ENCODE peak calls at places on chromosomes 2 and 18, in four cellular contexts. D is uterus, L is IMR-90, M is HFF-Myc. O is an unnamed sample.

GRCh38 chr2:141820893-141821292 is 309.9 kb downstream of the LRP1B start:
- DNase-seq in D (no peak), L (no peak), M (no peak), O (no peak)

GRCh38 chr2:151363709-151364108 is 6.3 kb downstream of the TNFAIP6 start:
- DNase-seq in D (no peak), L (no peak), M (no peak), O (no peak)

GRCh38 chr18:51716277-51716676 is 518.8 kb upstream of the MEX3C start:
- DNase-seq in D (no peak), L (no peak), M (no peak), O (no peak)

GRCh38 chr2:233681534-233682099 is at the start of gene UGT1A7:
- DNase-seq in D (no peak), L (no peak), M (no peak), O (no peak)

GRCh38 chr2:37091873-37092272 is 7.6 kb downstream of the GPATCH11 start:
- DNase-seq in D (no peak), L (no peak), M (no peak), O (no peak)

GRCh38 chr18:70160075-70160678 is 45.3 kb downstream of the RTTN start:
- DNase-seq in D (no peak), L (no peak), M (no peak), O (no peak)

GRCh38 chr2:46706264-46706983 is 209.2 kb downstream of the MCFD2 start:
- DNase-seq in D (no peak), L (peak; percentile 42), M (no peak), O (no peak)

GRCh38 chr18:54388203-54389142 is 30.8 kb downstream of the C18orf54 start:
- DNase-seq in D (no peak), L (peak; percentile 85), M (peak; percentile 98), O (no peak)

GRCh38 chr2:168015274-168015953 is 232.0 kb downstream of the STK39 start:
- DNase-seq in D (no peak), L (no peak), M (no peak), O (no peak)

GRCh38 chr2:134290363-134290762 is 36.5 kb downstream of the MGAT5 start:
- DNase-seq in D (no peak), L (no peak), M (no peak), O (no peak)

GRCh38 chr2:150735894-150736498 is 248.5 kb upstream of the RND3 start:
- DNase-seq in D (no peak), L (no peak), M (no peak), O (no peak)

GRCh38 chr2:50469784-50470183 is 562.1 kb downstream of the NRXN1 start:
- DNase-seq in D (no peak), L (no peak), M (no peak), O (no peak)

GRCh38 chr18:46706968-46707367 is 49.9 kb downstream of the ST8SIA5 start:
- DNase-seq in D (no peak), L (no peak), M (no peak), O (no peak)

GRCh38 chr2:201932511-201932910 is 101.1 kb upstream of the FZD7 start:
- DNase-seq in D (no peak), L (no peak), M (no peak), O (no peak)

GRCh38 chr2:182103531-182103930 is 117.9 kb downstream of the PPP1R1C start:
- DNase-seq in D (no peak), L (no peak), M (no peak), O (no peak)

GRCh38 chr18:58606236-58606635 is 22.7 kb downstream of the ALPK2 start:
- DNase-seq in D (no peak), L (no peak), M (no peak), O (no peak)

GRCh38 chr2:109339519-109339991 is 210.6 kb downstream of the SH3RF3 start:
- DNase-seq in D (no peak), L (peak; percentile 93), M (no peak), O (no peak)

GRCh38 chr2:3305431-3305830 is 72.2 kb downstream of the EIPR1 start:
- DNase-seq in D (no peak), L (no peak), M (no peak), O (no peak)

GRCh38 chr2:165078913-165079312 is 123.6 kb upstream of the SLC38A11 start:
- DNase-seq in D (no peak), L (no peak), M (no peak), O (no peak)

DNA sequence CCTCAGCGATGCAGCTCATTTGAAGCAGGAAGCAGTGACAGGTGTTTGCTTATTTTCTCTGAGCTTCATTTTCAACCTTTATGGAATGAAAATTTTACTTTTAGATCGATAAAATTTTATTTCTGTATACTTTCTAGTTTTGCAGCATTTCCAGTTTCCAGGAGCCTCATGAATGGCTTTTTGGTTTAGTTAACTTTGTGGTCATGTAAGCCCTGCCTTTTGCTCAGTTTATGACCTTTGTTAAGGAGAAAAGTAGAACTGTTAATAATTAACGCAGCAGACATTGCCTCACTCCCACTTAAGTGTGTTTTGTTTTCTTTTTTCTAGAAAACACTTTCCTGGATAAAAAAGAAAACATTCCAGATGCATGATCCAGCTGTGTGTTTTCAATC is 4.4 kb upstream of the FARP2 start:
- DNase-seq in D (no peak), L (no peak), M (no peak), O (no peak)
- H3K4me3 ChIP-seq in D (no peak overlapping the region), L (no peak overlapping the region), M (no peak overlapping the region), O (no peak overlapping the region)

GRCh38 chr18:56789004-56789888 is 138.1 kb downstream of the WDR7 start:
- DNase-seq in D (no peak), L (peak; percentile 13), M (no peak), O (no peak)
- TF ChIP-seq CTCF in D (no peak), L (peak; percentile 48), M (peak; percentile 62), O (no peak)

DNA sequence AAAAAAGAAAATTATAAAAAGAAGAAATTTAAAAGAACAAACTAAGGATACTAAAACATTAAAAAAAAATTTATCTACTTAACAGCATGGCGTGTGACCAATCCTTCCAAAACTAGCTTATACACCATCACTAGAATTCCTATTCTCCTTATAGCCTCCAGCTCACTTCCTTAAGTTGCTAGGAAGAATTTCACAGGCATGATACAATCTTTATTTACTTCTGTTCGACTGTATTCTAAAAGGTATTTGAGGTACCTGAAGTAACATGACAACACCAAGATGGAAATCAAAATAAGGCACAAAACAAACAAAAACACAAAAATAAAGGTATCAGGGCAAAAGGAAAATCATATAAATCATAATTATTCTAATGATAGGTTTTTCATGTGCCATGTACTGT is 360.7 kb downstream of the FIGN start:
- DNase-seq in D (no peak), L (no peak), M (no peak), O (no peak)
- H3K4me3 ChIP-seq in D (no peak overlapping the region), L (no peak overlapping the region), M (no peak overlapping the region), O (no peak overlapping the region)

GRCh38 chr2:65071499-65072180 is 15.4 kb downstream of the CEP68 start:
- DNase-seq in D (peak; percentile 26), L (no peak), M (no peak), O (peak; percentile 20)
- TF ChIP-seq CTCF in D (no peak), L (peak; percentile 19), M (peak; percentile 33), O (no peak)

GRCh38 chr2:232315049-232315922 is 63.3 kb upstream of the ALPP start:
- DNase-seq in D (peak; percentile 45), L (peak; percentile 30), M (peak; percentile 39), O (peak; percentile 83)
- H3K4me3 ChIP-seq in D (no peak overlapping the region), L (no peak overlapping the region), M (no peak overlapping the region), O (no peak overlapping the region)

GRCh38 chr2:239375278-239376061 is 25.4 kb downstream of the HDAC4 start:
- DNase-seq in D (no peak), L (no peak), M (no peak), O (peak; percentile 44)
- TF ChIP-seq CTCF in D (no peak), L (no peak), M (no peak), O (no peak)

GRCh38 chr2:64259301-64259700 is 115.1 kb upstream of the PELI1 start:
- DNase-seq in D (no peak), L (no peak), M (no peak), O (no peak)
- H3K4me3 ChIP-seq in D (no peak overlapping the region), L (no peak overlapping the region), M (no peak overlapping the region), O (no peak overlapping the region)